ENCODE peak calls at places on chromosome 4, in six cellular contexts. A, K, R, L, U and C are unnamed samples.

GRCh38 chr4:182938213-182938645 is 21.0 kb upstream of the DCTD start:
- DNase-seq in U (peak; percentile 74), R (peak; percentile 48), K (peak; percentile 51), L (peak; percentile 61), A (peak; percentile 58), C (peak; percentile 88)

GRCh38 chr4:117983541-117984451 is 50.5 kb upstream of the NDST3 start:
- DNase-seq in K (no peak), A (no peak), L (no peak), U (peak; percentile 0), R (peak; percentile 19), C (no peak)

GRCh38 chr4:48654015-48654664 is 125.9 kb downstream of the FRYL start:
- DNase-seq in L (no peak), K (no peak), R (no peak), U (peak; percentile 31), A (no peak), C (no peak)

GRCh38 chr4:90000995-90001394 is 106.3 kb downstream of the MMRN1 start:
- DNase-seq in R (no peak), U (no peak), K (no peak), L (no peak), A (no peak), C (no peak)

GRCh38 chr4:119597377-119597776 is 31.2 kb downstream of the PDE5A start:
- DNase-seq in U (no peak), A (no peak), L (no peak), R (no peak), K (no peak), C (peak; percentile 62)

GRCh38 chr4:109795059-109795458 is 6.7 kb downstream of the CFI start:
- DNase-seq in K (no peak), U (no peak), L (no peak), R (no peak), A (no peak), C (no peak)

GRCh38 chr4:39942507-39942906 is 35.2 kb downstream of the PDS5A start:
- DNase-seq in U (no peak), L (no peak), K (no peak), A (no peak), R (no peak), C (no peak)

GRCh38 chr4:76209876-76210275 is 3.7 kb downstream of the SCARB2 start:
- DNase-seq in U (no peak), L (no peak), R (no peak), A (no peak), K (no peak), C (no peak)

GRCh38 chr4:188779586-188779985 is 640.3 kb downstream of the TRIML1 start:
- DNase-seq in A (no peak), R (peak; percentile 31), L (no peak), K (no peak), U (no peak), C (no peak)

GRCh38 chr4:81470456-81471327 is 1.0 kb downstream of the RASGEF1B start:
- DNase-seq in K (peak; percentile 35), U (peak; percentile 36), L (peak; percentile 73), A (no peak), R (peak; percentile 38), C (peak; percentile 58)

GRCh38 chr4:26793750-26794149 is 66.9 kb upstream of the STIM2 start:
- DNase-seq in L (no peak), K (no peak), U (no peak), A (no peak), R (no peak), C (no peak)

GRCh38 chr4:85142451-85142850 is 176.0 kb upstream of the WDFY3 start:
- DNase-seq in R (no peak), L (no peak), A (no peak), K (no peak), U (no peak), C (no peak)

GRCh38 chr4:125013891-125014290 is 300.9 kb upstream of the FAT4 start:
- DNase-seq in R (peak; percentile 45), U (peak; percentile 39), K (no peak), A (no peak), L (no peak), C (no peak)

GRCh38 chr4:36037127-36037526 is 207.2 kb downstream of the ARAP2 start:
- DNase-seq in R (no peak), K (no peak), L (no peak), A (no peak), U (no peak), C (no peak)

GRCh38 chr4:33470805-33471204 is 2750.6 kb downstream of the PCDH7 start:
- DNase-seq in A (no peak), K (no peak), R (no peak), U (no peak), L (no peak), C (no peak)

GRCh38 chr4:76084542-76084941 is 10.0 kb downstream of the ART3 start:
- DNase-seq in A (no peak), L (no peak), U (no peak), K (no peak), R (no peak), C (no peak)

GRCh38 chr4:133154725-133155124 is 5.6 kb downstream of the PCDH10 start:
- DNase-seq in U (peak; percentile 79), R (peak; percentile 10), A (no peak), L (no peak), K (no peak), C (peak; percentile 78)

GRCh38 chr4:13762126-13762525 is 134.6 kb upstream of the BOD1L1 start:
- DNase-seq in K (no peak), R (peak; percentile 8), L (no peak), U (peak; percentile 3), A (no peak), C (peak; percentile 89)

GRCh38 chr4:68326146-68326545 is 23.7 kb downstream of the YTHDC1 start:
- DNase-seq in K (no peak), L (no peak), U (no peak), R (no peak), A (no peak), C (no peak)

GRCh38 chr4:173405840-173406606 is 7.1 kb upstream of the SCRG1 start:
- DNase-seq in R (peak; percentile 77), A (no peak), L (no peak), K (no peak), U (no peak), C (no peak)

GRCh38 chr4:119300388-119301131 is 21.4 kb downstream of the FABP2 start:
- DNase-seq in U (peak; percentile 92), R (peak; percentile 96), A (peak; percentile 66), K (peak; percentile 88), L (peak; percentile 93), C (peak; percentile 93)

GRCh38 chr4:153205028-153205648 is 895 bp downstream of the TRIM2 start:
- DNase-seq in A (no peak), U (no peak), K (peak; percentile 48), R (no peak), L (no peak), C (no peak)

GRCh38 chr4:24582235-24582863 is 2.0 kb downstream of the DHX15 start:
- DNase-seq in R (peak; percentile 18), K (no peak), A (no peak), U (no peak), L (no peak), C (no peak)

GRCh38 chr4:177737387-177737965 is 295.2 kb upstream of the AGA start:
- DNase-seq in L (no peak), R (no peak), A (no peak), K (no peak), U (no peak), C (no peak)

GRCh38 chr4:110620352-110621327 is 2.2 kb downstream of the PITX2 start:
- DNase-seq in R (no peak), L (no peak), K (no peak), U (peak; percentile 17), A (no peak), C (peak; percentile 82)

GRCh38 chr4:88533088-88533790 is 9.7 kb upstream of the PYURF start:
- DNase-seq in K (no peak), A (no peak), L (no peak), R (peak; percentile 61), U (peak; percentile 23), C (no peak)

GRCh38 chr4:101419324-101420135 is 72.2 kb upstream of the PPP3CA start:
- DNase-seq in K (no peak), A (no peak), U (peak; percentile 86), L (no peak), R (peak; percentile 9), C (no peak)

GRCh38 chr4:106095408-106095807 is 200.1 kb downstream of the NPNT start:
- DNase-seq in U (peak; percentile 23), R (no peak), L (no peak), K (no peak), A (no peak), C (no peak)

GRCh38 chr4:118729287-118730286 is 44.4 kb downstream of the METTL14 start:
- DNase-seq in K (peak; percentile 42), U (peak; percentile 65), R (peak; percentile 22), A (no peak), L (no peak), C (peak; percentile 74)

GRCh38 chr4:151407466-151408379 is 1.3 kb upstream of the FHIP1A start:
- DNase-seq in A (no peak), L (peak; percentile 26), K (peak; percentile 5), R (no peak), U (no peak), C (peak; percentile 83)

GRCh38 chr4:139767585-139767984 is 102.0 kb downstream of the MGST2 start:
- DNase-seq in A (no peak), U (no peak), K (no peak), L (no peak), R (no peak), C (no peak)

GRCh38 chr4:107392951-107393350 is 327.1 kb downstream of the PAPSS1 start:
- DNase-seq in R (peak; percentile 3), A (no peak), L (peak; percentile 34), K (no peak), U (no peak), C (no peak)
- H3K4me3 ChIP-seq in R (no peak overlapping the region), A (no peak overlapping the region), L (no peak overlapping the region), K (no peak overlapping the region), U (no peak overlapping the region), C (peak overlapping the region; percentile 4)

GRCh38 chr4:1748465-1748995 is 27.2 kb downstream of the TACC3 start:
- DNase-seq in A (peak; percentile 78), K (peak; percentile 70), U (peak; percentile 70), L (no peak), R (peak; percentile 37), C (peak; percentile 99)
- H3K4me3 ChIP-seq in A (no peak overlapping the region), K (no peak overlapping the region), U (no peak overlapping the region), L (no peak overlapping the region), R (no peak overlapping the region), C (no peak overlapping the region)

DNA sequence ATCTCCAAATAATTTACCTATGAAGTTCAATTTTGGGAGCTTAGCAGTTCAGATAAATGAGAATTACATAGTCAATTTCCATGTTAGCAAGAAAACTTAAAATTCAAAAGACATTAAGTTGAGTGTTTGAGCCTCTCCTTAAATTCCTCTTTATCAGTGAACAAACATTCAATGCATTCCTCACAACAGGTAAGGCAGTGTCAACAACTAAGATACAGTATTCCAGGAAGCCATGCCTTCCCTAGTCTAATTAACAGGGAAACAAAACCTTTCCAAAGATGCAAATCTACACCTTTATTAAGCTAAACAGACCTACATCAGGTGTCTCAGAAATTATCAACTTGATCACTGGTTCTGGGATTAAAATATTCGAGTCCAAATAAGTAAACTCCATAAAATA is 3.7 kb downstream of the SH3RF1 start:
- DNase-seq in L (no peak), U (no peak), R (no peak), A (no peak), K (no peak), C (no peak)
- H3K4me3 ChIP-seq in L (no peak overlapping the region), U (peak overlapping the region; percentile 0), R (no peak overlapping the region), A (peak overlapping the region; percentile 96), K (no peak overlapping the region), C (peak overlapping the region; percentile 96)

DNA sequence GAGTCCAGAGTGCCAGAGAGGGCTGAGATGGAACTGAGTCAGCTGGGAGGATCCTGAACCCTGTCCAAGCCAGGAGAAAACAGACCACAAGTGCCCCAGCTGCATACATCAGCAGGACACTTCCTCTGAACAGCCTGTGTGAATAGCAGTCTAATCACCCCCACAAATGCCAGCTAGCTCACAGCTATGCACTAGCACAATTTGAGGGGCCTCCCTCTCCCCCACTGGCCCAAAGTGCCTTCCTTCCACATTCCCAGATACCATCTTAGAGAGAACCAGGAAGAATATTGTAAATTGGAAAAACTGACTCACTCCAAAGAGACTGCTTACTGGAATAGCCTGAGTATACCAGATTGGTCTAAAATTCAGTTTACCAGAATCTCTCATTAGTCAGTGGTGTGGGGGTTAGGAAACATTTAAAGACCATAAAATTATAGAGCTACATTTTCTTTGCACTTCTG is 292.6 kb upstream of the KLF3 start:
- DNase-seq in K (no peak), L (no peak), A (no peak), R (peak; percentile 25), U (peak; percentile 51), C (peak; percentile 70)
- H3K4me3 ChIP-seq in K (no peak overlapping the region), L (no peak overlapping the region), A (no peak overlapping the region), R (no peak overlapping the region), U (no peak overlapping the region), C (peak overlapping the region; percentile 5)